ENCODE peak calls at places on chromosome 15, in ten cellular contexts. R, J, A, F, X, I, E, Q, T and M are unnamed samples.

GRCh38 chr15:62798536-62798935 is 244.0 kb upstream of the TPM1 start:
- DNase-seq in X (no peak), A (no peak), R (no peak), F (no peak), J (no peak), T (no peak), E (no peak), Q (no peak), I (no peak), M (no peak)

GRCh38 chr15:47337836-47338235 is 379.5 kb upstream of the SEMA6D start:
- DNase-seq in Q (no peak), R (no peak), E (no peak), X (no peak), A (no peak), F (no peak), I (no peak), T (no peak), J (no peak), M (no peak)

GRCh38 chr15:72196409-72197044 is 1.1 kb downstream of the GRAMD2A start:
- DNase-seq in R (no peak), Q (no peak), J (no peak), A (no peak), T (no peak), F (no peak), X (no peak), I (no peak), E (no peak), M (no peak)

GRCh38 chr15:95202569-95203349 is 971.4 kb downstream of the MCTP2 start:
- DNase-seq in A (no peak), R (no peak), Q (no peak), E (no peak), T (peak), I (no peak), X (no peak), J (no peak), F (no peak), M (no peak)

GRCh38 chr15:41982133-41982930 is 10.0 kb upstream of the EHD4 start:
- DNase-seq in A (no peak), Q (no peak), T (peak), X (no peak), E (no peak), F (no peak), R (no peak), J (no peak), I (no peak), M (no peak)

GRCh38 chr15:89958107-89958805 is 42.9 kb upstream of the ZNF710 start:
- DNase-seq in A (no peak), X (no peak), E (no peak), I (no peak), Q (no peak), T (no peak), R (no peak), J (no peak), F (no peak), M (no peak)

GRCh38 chr15:70062321-70062956 is 35.3 kb downstream of the TLE3 start:
- DNase-seq in R (no peak), E (no peak), J (peak), I (peak), A (peak), T (peak), X (peak), F (no peak), Q (peak), M (no peak)

GRCh38 chr15:33200444-33200843 is 5.9 kb upstream of the FMN1 start:
- DNase-seq in T (no peak), F (no peak), J (no peak), X (no peak), A (no peak), E (no peak), Q (no peak), R (no peak), I (no peak), M (no peak)